ENCODE peak calls at places on chromosomes 13 and 19, in seven cellular contexts. V is germinal center, D is right cardiac atrium, Y is skeletal muscle cell, T is esophagus squamous epithelium, L is mesothelial cell of epicardium, E is NCI-H1694. H is an unnamed sample.

GRCh38 chr19:6576869-6577281 is 14.1 kb downstream of the CD70 start:
- DNase-seq in L (no peak), Y (no peak), E (no peak), T (no peak), V (no peak), D (no peak), H (no peak)

GRCh38 chr19:29872224-29872731 is 60.5 kb downstream of the CCNE1 start:
- DNase-seq in V (no peak), D (no peak), L (no peak), E (no peak), T (no peak), Y (no peak), H (no peak)

GRCh38 chr13:22243519-22244197 is 572.8 kb downstream of the FGF9 start:
- DNase-seq in Y (no peak), E (no peak), T (no peak), V (no peak), D (no peak), L (no peak), H (no peak)

GRCh38 chr19:28948531-28948930 is 264.4 kb downstream of the UQCRFS1 start:
- DNase-seq in T (no peak), D (no peak), L (no peak), V (no peak), Y (no peak), E (no peak), H (no peak)

GRCh38 chr19:39342647-39343305 is 555 bp downstream of the SAMD4B start:
- DNase-seq in T (no peak), V (no peak), L (peak), E (no peak), D (peak), Y (no peak), H (no peak)

GRCh38 chr13:63208811-63209210 is 1793.2 kb upstream of the PCDH20 start:
- DNase-seq in V (no peak), T (no peak), Y (no peak), L (no peak), E (no peak), D (no peak), H (no peak)

GRCh38 chr13:44106231-44107152 is 226.8 kb downstream of the LACC1 start:
- DNase-seq in D (peak), E (no peak), V (no peak), L (no peak), Y (no peak), T (no peak), H (no peak)

GRCh38 chr19:10205636-10206035 is 10.9 kb upstream of the DNMT1 start:
- DNase-seq in D (no peak), Y (no peak), E (no peak), V (no peak), T (no peak), L (no peak), H (no peak)

GRCh38 chr13:43074824-43075510 is 51.6 kb downstream of the DNAJC15 start:
- DNase-seq in E (no peak), L (no peak), D (no peak), Y (no peak), V (no peak), T (no peak), H (no peak)

GRCh38 chr13:42392706-42393572 is 121.0 kb downstream of the AKAP11 start:
- DNase-seq in E (no peak), L (no peak), V (no peak), D (no peak), T (no peak), Y (no peak), H (no peak)

GRCh38 chr13:52852444-52852843 is 4.0 kb upstream of the PCDH8 start:
- DNase-seq in E (no peak), V (no peak), D (no peak), T (no peak), L (no peak), Y (no peak), H (no peak)